ENCODE peak calls at places on chromosomes 4 and X, in eight cellular contexts. I is fibroblast of the aortic adventitia, Z is epithelial cell of esophagus, U is lower leg skin, G is upper lobe of right lung, Q is IMR-90, N is AG04450, S is foreskin fibroblast. D is an unnamed sample.

GRCh38 chr4:151361126-151361525 is 35.7 kb upstream of the SH3D19 start:
- DNase-seq in G (no peak), U (no peak), Q (no peak), I (no peak), N (no peak), Z (no peak), S (no peak), D (no peak)

GRCh38 chrX:130772313-130773140 is 130.5 kb downstream of the ENOX2 start:
- DNase-seq in N (peak; percentile 0), Z (peak; percentile 49), I (peak; percentile 54), Q (peak; percentile 73), U (no peak), G (no peak), S (peak; percentile 74), D (no peak)

GRCh38 chr4:174394915-174395314 is 111.2 kb downstream of the CEP44 start:
- DNase-seq in I (peak; percentile 68), G (no peak), Z (peak; percentile 75), U (no peak), Q (peak; percentile 63), N (peak; percentile 10), S (peak; percentile 28), D (peak; percentile 52)

GRCh38 chrX:139058831-139059495 is 347.4 kb upstream of the FGF13 start:
- DNase-seq in G (no peak), I (peak; percentile 72), N (no peak), S (peak; percentile 1), U (no peak), Z (peak; percentile 74), Q (no peak), D (peak; percentile 75)

GRCh38 chr4:47372561-47372960 is 90.9 kb downstream of the COMMD8 start:
- DNase-seq in I (no peak), N (no peak), Z (no peak), U (no peak), G (no peak), Q (peak; percentile 35), S (no peak), D (no peak)

GRCh38 chr4:138243369-138243768 is 1.2 kb upstream of the SLC7A11 start:
- DNase-seq in G (no peak), Q (no peak), I (peak; percentile 38), N (no peak), S (no peak), U (no peak), Z (no peak), D (no peak)

GRCh38 chrX:103187953-103188475 is 26.9 kb upstream of the BEX4 start:
- DNase-seq in G (no peak), I (no peak), S (no peak), Q (no peak), U (no peak), N (no peak), Z (no peak), D (no peak)

GRCh38 chr4:79298027-79298426 is 27.8 kb downstream of the NAA11 start:
- DNase-seq in N (no peak), Q (no peak), G (no peak), S (no peak), Z (no peak), I (no peak), U (no peak), D (no peak)

GRCh38 chr4:153083447-153083921 is 120.8 kb upstream of the TRIM2 start:
- DNase-seq in Q (peak; percentile 78), G (no peak), Z (peak; percentile 87), I (peak; percentile 89), U (peak; percentile 60), S (peak; percentile 73), N (peak; percentile 66), D (peak; percentile 52)

GRCh38 chr4:158670975-158671664 is 567 bp downstream of the C4orf46 start:
- DNase-seq in G (peak; percentile 69), Q (peak; percentile 76), S (peak; percentile 71), Z (peak; percentile 60), U (peak; percentile 61), N (peak; percentile 55), I (peak; percentile 96), D (peak; percentile 31)

GRCh38 chr4:144310535-144310934 is 170.0 kb upstream of the GYPA start:
- DNase-seq in Q (no peak), U (no peak), G (no peak), I (no peak), Z (no peak), N (no peak), S (no peak), D (no peak)

GRCh38 chr4:165461176-165461835 is 82.5 kb downstream of the CPE start:
- DNase-seq in Z (peak; percentile 48), U (no peak), I (peak; percentile 97), Q (peak; percentile 75), G (no peak), S (peak; percentile 18), N (peak; percentile 61), D (peak; percentile 22)

GRCh38 chr4:101393256-101393655 is 45.9 kb upstream of the PPP3CA start:
- DNase-seq in N (no peak), Z (peak; percentile 72), G (no peak), S (peak; percentile 46), I (peak; percentile 16), U (no peak), Q (peak; percentile 65), D (peak; percentile 59)

GRCh38 chr4:107870916-107871786 is 46.4 kb downstream of the SGMS2 start:
- DNase-seq in I (peak; percentile 66), G (no peak), N (no peak), U (no peak), S (no peak), Q (no peak), Z (no peak), D (no peak)

GRCh38 chr4:72613959-72614358 is 44.9 kb upstream of the ADAMTS3 start:
- DNase-seq in N (no peak), I (no peak), S (no peak), U (no peak), Z (no peak), Q (no peak), G (no peak), D (no peak)

GRCh38 chrX:80808160-80808735 is 1.4 kb downstream of the BRWD3 start:
- DNase-seq in N (peak; percentile 16), I (peak; percentile 78), U (peak; percentile 82), S (peak; percentile 52), Q (peak; percentile 67), Z (peak; percentile 75), G (peak; percentile 78), D (no peak)

GRCh38 chr4:69858683-69859082 is 1.3 kb downstream of the SULT1E1 start:
- DNase-seq in N (no peak), Q (no peak), Z (peak; percentile 90), S (no peak), G (no peak), I (peak; percentile 65), U (no peak), D (peak; percentile 55)

GRCh38 chrX:21374163-21374993 is at the start of gene CNKSR2:
- DNase-seq in N (no peak), Z (peak; percentile 11), S (no peak), I (peak; percentile 3), U (no peak), Q (peak; percentile 3), G (peak; percentile 76), D (no peak)

GRCh38 chr4:159267023-159267939 is 164.4 kb downstream of the RAPGEF2 start:
- DNase-seq in S (no peak), U (no peak), I (peak; percentile 41), G (no peak), Z (no peak), N (no peak), Q (peak; percentile 48), D (no peak)

GRCh38 chr4:5893013-5893580 is at the start of gene CRMP1:
- DNase-seq in I (no peak), G (no peak), S (peak; percentile 7), U (no peak), Q (no peak), Z (no peak), N (no peak), D (no peak)

GRCh38 chr4:98653006-98653405 is 5.4 kb downstream of the TSPAN5 start:
- DNase-seq in Q (peak; percentile 80), Z (peak; percentile 70), U (no peak), S (peak; percentile 89), G (no peak), N (peak; percentile 37), I (peak; percentile 41), D (no peak)

GRCh38 chr4:129377131-129377845 is 281.3 kb downstream of the C4orf33 start:
- DNase-seq in N (no peak), S (no peak), U (no peak), Q (no peak), I (no peak), Z (peak; percentile 77), G (no peak), D (no peak)
- H3K4me3 ChIP-seq in N (no peak overlapping the region), S (no peak overlapping the region), U (no peak overlapping the region), Q (no peak overlapping the region), I (no peak overlapping the region), Z (peak overlapping the region; percentile 1), G (no peak overlapping the region), D (no peak overlapping the region)

GRCh38 chr4:2354127-2354526 is 64.3 kb downstream of the ZFYVE28 start:
- DNase-seq in S (no peak), U (no peak), Q (no peak), I (no peak), G (no peak), Z (no peak), N (no peak), D (no peak)
- TF ChIP-seq CTCF in S (peak; percentile 42), U (no peak), Q (peak; percentile 44), I (peak; percentile 37), G (peak; percentile 19), Z (no peak), N (peak; percentile 58), D (peak; percentile 22)

DNA sequence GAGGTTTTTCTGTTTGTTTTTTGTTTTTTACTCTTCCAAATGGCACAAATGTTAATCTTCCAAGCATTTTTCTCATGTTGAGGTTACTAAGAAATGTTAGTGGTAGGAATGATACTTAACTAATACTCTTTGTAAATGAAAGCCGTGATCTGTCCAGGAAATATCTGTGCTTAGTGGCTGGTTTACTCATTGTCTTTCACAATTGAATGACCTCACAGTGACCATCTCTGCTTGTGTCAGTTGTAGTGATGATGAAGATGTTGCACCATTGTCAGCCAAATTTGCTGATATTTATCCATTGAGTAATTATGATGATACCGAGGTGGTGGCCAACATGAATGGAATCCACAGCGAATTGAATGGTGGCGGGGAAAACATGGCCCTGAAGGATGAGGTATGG is 93.5 kb downstream of the TNIP2 start:
- DNase-seq in U (no peak), S (peak; percentile 88), I (peak; percentile 78), G (no peak), Q (peak; percentile 93), Z (peak; percentile 82), N (peak; percentile 36), D (peak; percentile 25)
- H3K4me3 ChIP-seq in U (no peak overlapping the region), S (no peak overlapping the region), I (no peak overlapping the region), G (no peak overlapping the region), Q (no peak overlapping the region), Z (no peak overlapping the region), N (no peak overlapping the region), D (no peak overlapping the region)

GRCh38 chrX:150449313-150449712 is 86.2 kb downstream of the MAMLD1 start:
- DNase-seq in S (no peak), I (no peak), Z (no peak), U (no peak), Q (no peak), N (no peak), G (no peak), D (no peak)

GRCh38 chrX:150450519-150451177 is 87.5 kb downstream of the MAMLD1 start:
- DNase-seq in I (no peak), Z (peak; percentile 16), U (no peak), S (no peak), G (no peak), Q (no peak), N (no peak), D (no peak)

GRCh38 chrX:150451953-150452352 is 88.8 kb downstream of the MAMLD1 start:
- DNase-seq in I (no peak), N (no peak), Q (no peak), G (no peak), S (no peak), Z (no peak), U (no peak), D (no peak)

GRCh38 chrX:150446995-150447394 is 83.9 kb downstream of the MAMLD1 start:
- DNase-seq in G (no peak), N (no peak), S (no peak), U (no peak), I (peak; percentile 56), Q (peak; percentile 43), Z (no peak), D (no peak)

GRCh38 chrX:150446151-150446550 is 83.0 kb downstream of the MAMLD1 start:
- DNase-seq in G (no peak), U (no peak), Q (no peak), I (no peak), N (no peak), Z (no peak), S (no peak), D (no peak)
- TF ChIP-seq CTCF in G (peak; percentile 9), U (no peak), Q (no peak), I (no peak), N (no peak), Z (no peak), S (no peak), D (no peak)

D was measured in epithelial cell of proximal tubule.